ENCODE peak calls at places on chromosomes 2 and 18, in four cellular contexts. A, W, V and D are unnamed samples.

GRCh38 chr2:68487773-68488355 is 20.5 kb downstream of the APLF start:
- DNase-seq in V (no peak), W (no peak), A (peak; percentile 44), D (peak; percentile 20)

GRCh38 chr2:199495147-199495546 is 37.4 kb upstream of the SATB2 start:
- DNase-seq in W (no peak), A (no peak), V (no peak), D (no peak)

GRCh38 chr18:36514778-36515177 is 217.3 kb downstream of the FHOD3 start:
- DNase-seq in A (no peak), V (no peak), W (peak; percentile 42), D (no peak)

GRCh38 chr2:216300921-216301320 is 71.4 kb downstream of the MARCHF4 start:
- DNase-seq in A (no peak), V (no peak), W (no peak), D (no peak)

GRCh38 chr2:189581354-189582139 is 961 bp upstream of the SLC40A1 start:
- DNase-seq in A (peak; percentile 90), V (no peak), W (peak; percentile 52), D (peak; percentile 62)

GRCh38 chr2:36482576-36483214 is 115.3 kb downstream of the FEZ2 start:
- DNase-seq in V (no peak), W (no peak), A (no peak), D (peak; percentile 76)

GRCh38 chr2:187851955-187852624 is 297.9 kb upstream of the TFPI start:
- DNase-seq in V (no peak), W (no peak), A (no peak), D (no peak)

GRCh38 chr2:240255165-240255491 is 114.7 kb upstream of the OTOS start:
- DNase-seq in W (no peak), V (no peak), A (no peak), D (no peak)

GRCh38 chr18:63363951-63364350 is 3.1 kb downstream of the KDSR start:
- DNase-seq in V (no peak), A (no peak), W (no peak), D (no peak)

GRCh38 chr18:61277808-61278207 is 55.4 kb upstream of the CDH20 start:
- DNase-seq in W (no peak), A (no peak), V (no peak), D (no peak)

GRCh38 chr2:3324404-3325281 is 53.0 kb downstream of the EIPR1 start:
- DNase-seq in V (no peak), A (no peak), W (no peak), D (peak; percentile 75)

GRCh38 chr2:71721362-71721665 is 268.0 kb downstream of the DYSF start:
- DNase-seq in A (no peak), V (no peak), W (no peak), D (no peak)

GRCh38 chr2:187873132-187873531 is 318.9 kb upstream of the TFPI start:
- DNase-seq in W (no peak), V (no peak), A (no peak), D (peak; percentile 31)

GRCh38 chr2:1088941-1089340 is 138.3 kb downstream of the SNTG2 start:
- DNase-seq in V (no peak), W (no peak), A (no peak), D (no peak)

GRCh38 chr18:60060578-60060977 is 160.8 kb downstream of the PMAIP1 start:
- DNase-seq in W (no peak), A (no peak), V (no peak), D (no peak)

GRCh38 chr18:37565985-37566478 is 434 bp upstream of the CELF4 start:
- DNase-seq in V (no peak), W (peak; percentile 67), A (no peak), D (no peak)

GRCh38 chr18:35132284-35132910 is 91.2 kb downstream of the MAPRE2 start:
- DNase-seq in W (no peak), V (no peak), A (no peak), D (no peak)

GRCh38 chr2:152005612-152006011 is 93.2 kb downstream of the CACNB4 start:
- DNase-seq in W (no peak), A (no peak), V (no peak), D (no peak)

GRCh38 chr2:128628206-128628605 is 309.5 kb upstream of the HS6ST1 start:
- DNase-seq in W (no peak), A (no peak), V (no peak), D (no peak)

GRCh38 chr2:158482594-158482993 is 25.8 kb downstream of the PKP4 start:
- DNase-seq in W (no peak), A (no peak), V (no peak), D (no peak)

GRCh38 chr2:207239222-207239674 is 73.5 kb upstream of the KLF7 start:
- DNase-seq in V (no peak), W (no peak), A (peak; percentile 45), D (no peak)

GRCh38 chr2:216810399-216811160 is 49.3 kb downstream of the TNP1 start:
- DNase-seq in A (no peak), W (no peak), V (no peak), D (no peak)

GRCh38 chr2:120864981-120865380 is 129.3 kb downstream of the GLI2 start:
- DNase-seq in A (no peak), V (no peak), W (no peak), D (no peak)

GRCh38 chr2:119809329-119810038 is 49.8 kb downstream of the PTPN4 start:
- DNase-seq in W (no peak), V (no peak), A (no peak), D (no peak)

GRCh38 chr18:31860488-31860887 is 82.4 kb downstream of the TRAPPC8 start:
- DNase-seq in V (no peak), W (no peak), A (no peak), D (no peak)

GRCh38 chr2:230891108-230891507 is 26.4 kb downstream of the ITM2C start:
- DNase-seq in A (no peak), W (no peak), V (no peak), D (no peak)

GRCh38 chr2:201483337-201483736 is 31.8 kb downstream of the STRADB start:
- DNase-seq in A (no peak), V (no peak), W (no peak), D (no peak)

DNA sequence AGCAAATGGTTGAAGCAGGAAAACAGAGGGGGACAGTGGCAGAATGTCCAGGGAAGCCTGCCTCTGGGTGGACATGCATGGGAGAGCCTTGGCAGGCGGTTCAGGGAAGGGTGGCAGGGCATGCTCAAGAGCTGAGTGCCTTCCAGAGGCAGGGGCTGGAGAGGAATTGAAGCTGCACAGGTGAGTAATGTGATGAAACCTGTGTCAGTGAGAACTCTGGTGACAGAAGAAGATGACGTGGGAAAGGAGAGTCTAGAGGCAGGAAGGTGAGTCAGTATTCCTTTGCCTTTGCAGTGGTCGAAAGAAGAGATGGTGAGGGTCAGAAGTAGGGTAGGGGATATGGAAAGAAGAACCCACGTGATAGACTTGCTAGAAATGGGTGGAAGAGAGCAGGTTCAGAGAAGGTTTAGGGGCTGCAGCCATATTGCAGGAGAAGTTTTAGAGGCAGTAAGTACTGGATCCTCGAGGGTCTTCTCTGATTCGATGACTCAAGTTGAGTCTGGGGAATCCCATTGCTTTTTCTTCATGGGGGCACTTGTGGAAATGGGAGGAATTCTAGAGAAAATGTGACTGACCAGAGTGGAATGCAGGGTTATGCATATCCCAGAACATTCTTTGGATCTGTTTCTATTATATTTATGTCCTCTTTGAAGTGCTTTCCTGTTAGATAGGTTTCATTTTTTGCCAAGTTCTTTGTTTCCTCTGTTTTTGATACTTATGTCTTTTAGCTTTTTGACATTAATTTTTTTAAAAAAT is 37.4 kb downstream of the TMEM87B start:
- DNase-seq in A (no peak), W (no peak), V (no peak), D (no peak)
- TF ChIP-seq MAX in A (no peak), W (no peak), V (no peak), D (no peak)

GRCh38 chr18:57805117-57805516 is 2.0 kb upstream of the ATP8B1 start:
- DNase-seq in A (no peak), W (no peak), V (no peak), D (no peak)

GRCh38 chr18:57802869-57803118 is 321 bp downstream of the ATP8B1 start:
- DNase-seq in A (no peak), W (no peak), V (no peak), D (no peak)

GRCh38 chr18:57801379-57802165 is 1.5 kb downstream of the ATP8B1 start:
- DNase-seq in A (no peak), W (peak; percentile 23), V (no peak), D (no peak)

GRCh38 chr18:57803119-57803969 is at the start of gene ATP8B1:
- DNase-seq in V (no peak), A (peak; percentile 11), W (peak; percentile 92), D (no peak)

DNA sequence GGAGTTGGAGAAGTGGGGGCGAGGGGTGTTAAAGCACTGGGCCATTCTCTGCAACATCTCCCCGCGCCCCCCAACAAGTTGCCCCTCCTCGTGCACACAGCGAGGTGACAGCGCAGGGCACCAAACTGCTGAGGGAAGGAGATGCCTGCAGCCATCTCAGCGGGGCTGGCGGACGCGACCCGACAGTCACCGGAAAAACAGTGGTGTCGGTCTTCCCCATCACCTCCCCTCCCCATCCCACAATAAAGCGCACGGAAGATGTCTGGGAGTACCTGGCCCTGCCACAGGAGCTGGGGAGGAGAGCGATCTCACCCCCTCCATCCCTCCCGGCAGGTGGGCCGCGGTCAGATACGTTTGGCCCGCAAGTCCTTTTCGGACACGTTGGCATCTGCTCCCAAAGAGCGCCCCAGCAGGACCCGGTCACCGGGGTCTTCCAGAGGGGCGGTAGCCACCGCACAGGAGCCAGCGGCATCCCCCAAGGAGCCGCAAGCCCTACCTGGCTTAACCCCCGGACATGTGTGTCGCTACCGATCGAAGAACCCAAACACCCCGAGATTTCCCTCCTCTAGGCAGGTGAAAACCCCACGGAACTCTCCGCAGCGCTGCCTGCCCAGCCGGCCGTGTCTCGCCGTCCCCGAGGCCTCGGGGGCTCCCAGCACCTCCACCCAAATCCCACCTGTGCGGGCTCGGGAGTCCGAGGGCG is 798 bp downstream of the ATP8B1 start:
- DNase-seq in V (no peak), A (no peak), W (peak; percentile 42), D (no peak)
- TF ChIP-seq CBFB in V (no peak), A (no peak), W (no peak), D (no peak)

GRCh38 chr2:29392774-29393173 is 277.6 kb downstream of the CLIP4 start:
- DNase-seq in V (no peak), A (no peak), W (no peak), D (no peak)

GRCh38 chr2:29389686-29390085 is 274.5 kb downstream of the CLIP4 start:
- DNase-seq in A (no peak), V (no peak), W (no peak), D (no peak)

GRCh38 chr2:29382486-29382885 is 267.3 kb downstream of the CLIP4 start:
- DNase-seq in W (no peak), V (no peak), A (no peak), D (no peak)

GRCh38 chr2:29390131-29390530 is 274.9 kb downstream of the CLIP4 start:
- DNase-seq in V (no peak), W (no peak), A (no peak), D (no peak)

GRCh38 chr2:29388071-29388470 is 272.9 kb downstream of the CLIP4 start:
- DNase-seq in A (no peak), V (no peak), W (no peak), D (no peak)
- TF ChIP-seq MAX in A (no peak), V (no peak), W (no peak), D (no peak)

DNA sequence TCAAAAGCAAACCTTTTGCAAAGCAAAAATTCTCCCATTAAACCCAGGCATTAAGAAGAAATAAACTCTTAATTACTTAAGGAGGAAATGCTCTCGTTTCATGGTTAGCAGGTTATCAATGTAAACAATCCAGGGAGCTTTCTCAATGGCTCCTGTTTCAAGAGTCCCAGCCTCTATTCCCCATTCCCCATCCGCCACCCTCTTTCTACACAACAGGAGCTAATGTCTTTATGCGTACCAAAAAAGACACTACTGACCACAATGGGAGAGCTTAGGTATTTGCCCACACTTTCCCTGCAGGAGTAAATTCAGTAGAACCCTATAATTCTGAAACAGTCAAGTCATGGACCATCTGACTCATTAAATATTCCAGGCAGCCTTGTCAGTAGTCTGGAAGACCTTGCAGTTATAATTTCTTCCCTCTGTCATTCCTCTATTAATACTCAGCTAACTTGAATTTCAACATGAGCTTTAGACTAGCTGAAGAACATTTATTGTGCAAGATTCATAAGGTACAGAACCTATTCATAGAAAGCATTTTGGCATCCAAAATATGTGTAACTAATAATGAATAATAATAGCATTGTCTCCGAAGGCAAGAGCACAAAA is 48.6 kb downstream of the SLC8A1 start:
- DNase-seq in W (no peak), A (no peak), V (no peak), D (no peak)
- TF ChIP-seq CBFB in W (no peak), A (no peak), V (no peak), D (no peak)